ENCODE peak calls at places on chromosomes 4 and X, in seven cellular contexts. A is NCI-H1092, Z is suprapubic skin, U is WERI-Rb-1, C is amygdala, P is uterus, D is pancreas. I is an unnamed sample.

GRCh38 chrX:65034641-65035450 is 58.6 kb upstream of the ZC4H2 start:
- DNase-seq in A (peak), C (peak), Z (peak), P (peak), D (peak), U (peak), I (no peak)

GRCh38 chrX:155767101-155767878 is 113.9 kb upstream of the VAMP7 start:
- DNase-seq in A (no peak), D (peak), U (peak), Z (peak), P (peak), C (no peak), I (no peak)

GRCh38 chr4:170248576-170248975 is 158.8 kb upstream of the AADAT start:
- DNase-seq in C (no peak), D (no peak), U (no peak), P (no peak), A (no peak), Z (no peak), I (no peak)

GRCh38 chr4:142530724-142531123 is 315.4 kb downstream of the INPP4B start:
- DNase-seq in Z (no peak), U (no peak), C (no peak), D (no peak), A (no peak), P (no peak), I (no peak)

GRCh38 chr4:56372774-56373173 is 14.5 kb downstream of the AASDH start:
- DNase-seq in P (no peak), A (no peak), U (no peak), D (no peak), C (no peak), Z (no peak), I (no peak)

GRCh38 chr4:174303687-174304086 is 20.0 kb downstream of the CEP44 start:
- DNase-seq in D (no peak), A (no peak), U (no peak), P (no peak), C (no peak), Z (no peak), I (no peak)

GRCh38 chr4:181108237-181108636 is 1135.0 kb upstream of the TENM3 start:
- DNase-seq in C (no peak), Z (no peak), U (no peak), A (no peak), D (no peak), P (no peak), I (no peak)

GRCh38 chr4:83316459-83317170 is 18.0 kb downstream of the HPSE start:
- DNase-seq in P (no peak), U (no peak), Z (no peak), C (no peak), A (no peak), D (no peak), I (no peak)

GRCh38 chrX:74492720-74493201 is 71.5 kb downstream of the SLC16A2 start:
- DNase-seq in Z (no peak), C (no peak), A (peak), U (peak), D (no peak), P (no peak), I (no peak)

GRCh38 chr4:5711479-5712184 is 631 bp downstream of the EVC start:
- DNase-seq in P (peak), A (no peak), Z (no peak), U (peak), D (peak), C (no peak), I (no peak)

GRCh38 chr4:120723986-120724385 is 198.5 kb downstream of the PRDM5 start:
- DNase-seq in P (no peak), U (no peak), C (no peak), Z (no peak), A (no peak), D (no peak), I (no peak)

GRCh38 chr4:183014361-183015084 is 84.5 kb upstream of the WWC2 start:
- DNase-seq in A (no peak), Z (no peak), D (no peak), C (no peak), U (no peak), P (no peak), I (no peak)

I was measured in NCI-H2081 treated with DMSO at 0.1 percent for 48 hours.